ENCODE peak calls at places on chromosome 12, in seven cellular contexts. One of them, this sample, is unnamed.

GRCh38 chr12:130953783-130954543 is at the start of gene ADGRD1:
- DNase-seq in dorsolateral prefrontal cortex: no peak
- DNase-seq in fibroblast of lung: no peak
- DNase-seq in bronchial epithelial cell: no peak
- DNase-seq in choroid plexus epithelial cell: peak
- DNase-seq in foreskin fibroblast: peak
- DNase-seq in mesothelial cell of epicardium: no peak
- DNase-seq in this sample: peak

GRCh38 chr12:62698701-62699101 is 232.1 kb downstream of the MON2 start:
- DNase-seq in mesothelial cell of epicardium: no peak
- DNase-seq in choroid plexus epithelial cell: peak
- DNase-seq in foreskin fibroblast: peak
- DNase-seq in dorsolateral prefrontal cortex: no peak
- DNase-seq in fibroblast of lung: peak
- DNase-seq in bronchial epithelial cell: peak
- DNase-seq in this sample: no peak

GRCh38 chr12:120702629-120703028 is 7.6 kb upstream of the UNC119B start:
- DNase-seq in bronchial epithelial cell: no peak
- DNase-seq in choroid plexus epithelial cell: no peak
- DNase-seq in foreskin fibroblast: no peak
- DNase-seq in dorsolateral prefrontal cortex: no peak
- DNase-seq in fibroblast of lung: no peak
- DNase-seq in mesothelial cell of epicardium: no peak
- DNase-seq in this sample: no peak

GRCh38 chr12:25348290-25348689 is 97.6 kb upstream of the KRAS start:
- DNase-seq in bronchial epithelial cell: no peak
- DNase-seq in fibroblast of lung: no peak
- DNase-seq in mesothelial cell of epicardium: no peak
- DNase-seq in dorsolateral prefrontal cortex: no peak
- DNase-seq in foreskin fibroblast: no peak
- DNase-seq in choroid plexus epithelial cell: no peak
- DNase-seq in this sample: no peak

GRCh38 chr12:61993734-61994345 is 266.4 kb upstream of the USP15 start:
- DNase-seq in bronchial epithelial cell: peak
- DNase-seq in foreskin fibroblast: peak
- DNase-seq in mesothelial cell of epicardium: no peak
- DNase-seq in choroid plexus epithelial cell: peak
- DNase-seq in fibroblast of lung: no peak
- DNase-seq in dorsolateral prefrontal cortex: no peak
- DNase-seq in this sample: peak

GRCh38 chr12:127041985-127042625 is 1224.9 kb upstream of the TMEM132C start:
- DNase-seq in fibroblast of lung: no peak
- DNase-seq in bronchial epithelial cell: peak
- DNase-seq in foreskin fibroblast: no peak
- DNase-seq in mesothelial cell of epicardium: no peak
- DNase-seq in choroid plexus epithelial cell: no peak
- DNase-seq in dorsolateral prefrontal cortex: no peak
- DNase-seq in this sample: no peak

GRCh38 chr12:7129647-7130536 is at the start of gene CLSTN3:
- DNase-seq in dorsolateral prefrontal cortex: peak
- DNase-seq in foreskin fibroblast: peak
- DNase-seq in bronchial epithelial cell: peak
- DNase-seq in fibroblast of lung: peak
- DNase-seq in mesothelial cell of epicardium: peak
- DNase-seq in choroid plexus epithelial cell: peak
- DNase-seq in this sample: no peak

GRCh38 chr12:98182791-98183190 is 332.6 kb upstream of the TMPO start:
- DNase-seq in dorsolateral prefrontal cortex: no peak
- DNase-seq in foreskin fibroblast: no peak
- DNase-seq in fibroblast of lung: no peak
- DNase-seq in bronchial epithelial cell: no peak
- DNase-seq in mesothelial cell of epicardium: no peak
- DNase-seq in choroid plexus epithelial cell: no peak
- DNase-seq in this sample: no peak

GRCh38 chr12:126338031-126338441 is 1272.8 kb downstream of the AACS start:
- DNase-seq in mesothelial cell of epicardium: no peak
- DNase-seq in foreskin fibroblast: no peak
- DNase-seq in fibroblast of lung: no peak
- DNase-seq in choroid plexus epithelial cell: no peak
- DNase-seq in bronchial epithelial cell: no peak
- DNase-seq in dorsolateral prefrontal cortex: no peak
- DNase-seq in this sample: no peak

GRCh38 chr12:132427999-132428871 is 61.7 kb upstream of the FBRSL1 start:
- DNase-seq in foreskin fibroblast: no peak
- DNase-seq in mesothelial cell of epicardium: no peak
- DNase-seq in fibroblast of lung: no peak
- DNase-seq in choroid plexus epithelial cell: peak
- DNase-seq in dorsolateral prefrontal cortex: no peak
- DNase-seq in bronchial epithelial cell: no peak
- DNase-seq in this sample: no peak

GRCh38 chr12:5200276-5201087 is 156.8 kb downstream of the KCNA5 start:
- DNase-seq in fibroblast of lung: no peak
- DNase-seq in bronchial epithelial cell: peak
- DNase-seq in foreskin fibroblast: no peak
- DNase-seq in choroid plexus epithelial cell: peak
- DNase-seq in mesothelial cell of epicardium: peak
- DNase-seq in dorsolateral prefrontal cortex: no peak
- DNase-seq in this sample: peak

GRCh38 chr12:58639323-58639934 is 280.9 kb downstream of the LRIG3 start:
- DNase-seq in mesothelial cell of epicardium: no peak
- DNase-seq in foreskin fibroblast: peak
- DNase-seq in dorsolateral prefrontal cortex: no peak
- DNase-seq in bronchial epithelial cell: no peak
- DNase-seq in fibroblast of lung: peak
- DNase-seq in choroid plexus epithelial cell: peak
- DNase-seq in this sample: no peak

GRCh38 chr12:70606001-70606400 is 31.2 kb downstream of the PTPRB start:
- DNase-seq in foreskin fibroblast: peak
- DNase-seq in fibroblast of lung: peak
- DNase-seq in bronchial epithelial cell: peak
- DNase-seq in choroid plexus epithelial cell: peak
- DNase-seq in mesothelial cell of epicardium: no peak
- DNase-seq in dorsolateral prefrontal cortex: no peak
- DNase-seq in this sample: no peak

DNA sequence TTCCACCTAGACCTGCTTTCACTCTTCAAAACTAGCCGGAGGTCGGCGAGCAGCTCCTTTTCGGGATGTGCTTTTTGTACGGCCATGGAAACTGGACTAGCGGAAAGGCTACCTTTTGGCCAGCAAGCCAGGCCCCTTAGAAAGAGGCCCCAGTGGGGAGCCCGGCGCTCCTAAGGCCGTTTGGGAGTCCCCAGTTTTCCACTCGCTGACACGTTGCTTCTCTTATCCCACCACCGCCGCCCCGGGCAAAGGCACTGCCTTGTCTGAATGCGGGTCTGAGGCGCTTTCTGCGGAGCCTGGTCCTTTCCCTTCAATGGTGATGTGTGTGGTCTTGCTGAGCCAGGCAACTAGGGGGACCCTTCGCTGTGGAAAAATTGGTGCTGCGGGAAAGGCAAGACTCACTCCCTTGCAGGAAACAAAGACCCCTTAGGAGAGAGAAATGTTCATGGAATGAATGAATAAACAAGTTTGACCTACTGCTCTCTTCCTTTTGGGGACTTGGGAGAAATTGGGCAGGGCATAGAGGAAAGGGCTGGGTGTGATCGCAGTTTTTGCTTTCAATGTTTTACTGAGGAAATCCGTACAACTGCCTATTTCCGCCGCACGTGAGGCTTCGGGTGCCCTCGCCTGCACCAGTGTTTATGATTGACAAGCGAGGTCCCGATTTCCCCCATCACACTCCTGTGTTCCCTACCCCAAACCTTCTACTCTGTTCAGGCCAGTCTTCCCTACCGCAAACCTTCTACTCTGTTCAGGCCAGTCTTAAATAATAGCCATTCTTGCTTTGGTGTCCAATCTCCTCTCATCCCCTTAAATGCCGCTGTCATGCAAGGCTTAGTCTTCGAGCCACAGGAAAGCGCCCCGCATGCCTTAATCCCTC is 970 bp upstream of the SLC38A2 start:
- DNase-seq in choroid plexus epithelial cell: peak
- DNase-seq in foreskin fibroblast: no peak
- DNase-seq in bronchial epithelial cell: no peak
- DNase-seq in fibroblast of lung: peak
- DNase-seq in mesothelial cell of epicardium: peak
- DNase-seq in dorsolateral prefrontal cortex: peak
- DNase-seq in this sample: no peak
- TF ChIP-seq CTCF in choroid plexus epithelial cell: peak
- TF ChIP-seq CTCF in foreskin fibroblast: peak
- TF ChIP-seq CTCF in bronchial epithelial cell: no peak
- TF ChIP-seq CTCF in fibroblast of lung: peak
- TF ChIP-seq CTCF in mesothelial cell of epicardium: no peak
- TF ChIP-seq CTCF in dorsolateral prefrontal cortex: no peak
- TF ChIP-seq CTCF in this sample: no peak

GRCh38 chr12:69291278-69291593 is 51.9 kb downstream of the CPSF6 start:
- DNase-seq in mesothelial cell of epicardium: no peak
- DNase-seq in choroid plexus epithelial cell: no peak
- DNase-seq in fibroblast of lung: no peak
- DNase-seq in bronchial epithelial cell: no peak
- DNase-seq in foreskin fibroblast: no peak
- DNase-seq in dorsolateral prefrontal cortex: no peak
- DNase-seq in this sample: no peak
- TF ChIP-seq CTCF in mesothelial cell of epicardium: peak
- TF ChIP-seq CTCF in choroid plexus epithelial cell: no peak
- TF ChIP-seq CTCF in fibroblast of lung: no peak
- TF ChIP-seq CTCF in bronchial epithelial cell: no peak
- TF ChIP-seq CTCF in foreskin fibroblast: no peak
- TF ChIP-seq CTCF in dorsolateral prefrontal cortex: no peak
- TF ChIP-seq CTCF in this sample: no peak

GRCh38 chr12:100123316-100124095 is 19.2 kb downstream of the BLTP3B start:
- DNase-seq in choroid plexus epithelial cell: no peak
- DNase-seq in bronchial epithelial cell: no peak
- DNase-seq in mesothelial cell of epicardium: no peak
- DNase-seq in foreskin fibroblast: no peak
- DNase-seq in dorsolateral prefrontal cortex: no peak
- DNase-seq in fibroblast of lung: peak
- DNase-seq in this sample: no peak

GRCh38 chr12:100133200-100133599 is 9.5 kb downstream of the BLTP3B start:
- DNase-seq in bronchial epithelial cell: no peak
- DNase-seq in dorsolateral prefrontal cortex: no peak
- DNase-seq in choroid plexus epithelial cell: no peak
- DNase-seq in fibroblast of lung: no peak
- DNase-seq in foreskin fibroblast: no peak
- DNase-seq in mesothelial cell of epicardium: no peak
- DNase-seq in this sample: no peak

GRCh38 chr12:100127766-100128508 is 14.7 kb downstream of the BLTP3B start:
- DNase-seq in mesothelial cell of epicardium: no peak
- DNase-seq in foreskin fibroblast: peak
- DNase-seq in fibroblast of lung: peak
- DNase-seq in dorsolateral prefrontal cortex: no peak
- DNase-seq in bronchial epithelial cell: peak
- DNase-seq in choroid plexus epithelial cell: peak
- DNase-seq in this sample: peak

GRCh38 chr12:100128509-100128908 is 14.2 kb downstream of the BLTP3B start:
- DNase-seq in fibroblast of lung: peak
- DNase-seq in dorsolateral prefrontal cortex: no peak
- DNase-seq in bronchial epithelial cell: peak
- DNase-seq in choroid plexus epithelial cell: peak
- DNase-seq in foreskin fibroblast: peak
- DNase-seq in mesothelial cell of epicardium: no peak
- DNase-seq in this sample: peak
- TF ChIP-seq CTCF in fibroblast of lung: peak
- TF ChIP-seq CTCF in dorsolateral prefrontal cortex: no peak
- TF ChIP-seq CTCF in bronchial epithelial cell: peak
- TF ChIP-seq CTCF in choroid plexus epithelial cell: peak
- TF ChIP-seq CTCF in foreskin fibroblast: peak
- TF ChIP-seq CTCF in mesothelial cell of epicardium: no peak
- TF ChIP-seq CTCF in this sample: peak

DNA sequence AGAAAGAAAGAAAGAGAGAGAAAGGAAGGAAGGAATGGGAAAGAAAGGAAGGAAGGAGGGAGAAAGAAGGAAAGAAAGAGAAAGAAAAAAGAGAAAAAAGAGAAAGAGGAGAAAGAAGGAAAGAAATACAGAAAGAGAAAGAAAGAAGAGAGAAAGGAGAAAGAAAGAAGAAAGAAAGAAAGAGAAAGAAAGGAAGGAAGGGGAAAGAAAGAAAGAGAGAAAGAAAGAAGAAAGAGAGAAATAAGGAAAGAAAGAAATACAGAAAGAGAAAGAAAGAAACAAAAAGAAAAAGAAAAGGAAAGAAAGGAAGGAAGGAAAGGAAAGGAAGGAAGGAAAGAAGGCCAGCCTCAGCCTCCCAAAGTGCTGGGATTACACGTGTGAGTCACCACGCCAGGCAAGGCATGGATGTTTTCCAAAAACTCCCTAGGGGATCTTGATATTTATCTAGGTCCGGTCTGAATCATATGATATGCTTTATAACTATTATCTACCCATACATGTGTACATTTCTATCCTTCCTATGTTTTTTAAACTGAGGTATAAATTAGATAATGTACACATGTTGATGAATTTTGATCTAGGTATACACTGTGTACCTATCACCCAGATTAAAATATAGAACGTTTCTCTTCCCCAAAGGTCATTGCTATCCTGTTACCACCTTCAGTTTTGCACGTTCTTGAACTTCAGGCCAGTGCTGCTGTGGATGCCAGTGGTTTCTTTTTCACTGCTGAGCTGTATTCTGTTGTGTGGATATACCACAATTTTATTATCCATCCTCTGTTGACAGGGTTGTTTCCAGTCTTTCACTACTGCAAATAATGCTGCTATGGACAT is 177.9 kb downstream of the RBM19 start:
- DNase-seq in foreskin fibroblast: no peak
- DNase-seq in fibroblast of lung: peak
- DNase-seq in mesothelial cell of epicardium: no peak
- DNase-seq in choroid plexus epithelial cell: peak
- DNase-seq in dorsolateral prefrontal cortex: no peak
- DNase-seq in bronchial epithelial cell: peak
- DNase-seq in this sample: no peak
- TF ChIP-seq CTCF in foreskin fibroblast: no peak
- TF ChIP-seq CTCF in fibroblast of lung: no peak
- TF ChIP-seq CTCF in mesothelial cell of epicardium: no peak
- TF ChIP-seq CTCF in choroid plexus epithelial cell: no peak
- TF ChIP-seq CTCF in dorsolateral prefrontal cortex: no peak
- TF ChIP-seq CTCF in bronchial epithelial cell: no peak
- TF ChIP-seq CTCF in this sample: no peak

GRCh38 chr12:83827860-83828259 is 1084.7 kb downstream of the SLC6A15 start:
- DNase-seq in mesothelial cell of epicardium: no peak
- DNase-seq in dorsolateral prefrontal cortex: no peak
- DNase-seq in foreskin fibroblast: no peak
- DNase-seq in fibroblast of lung: no peak
- DNase-seq in bronchial epithelial cell: peak
- DNase-seq in choroid plexus epithelial cell: peak
- DNase-seq in this sample: no peak
- TF ChIP-seq CTCF in mesothelial cell of epicardium: no peak
- TF ChIP-seq CTCF in dorsolateral prefrontal cortex: no peak
- TF ChIP-seq CTCF in foreskin fibroblast: no peak
- TF ChIP-seq CTCF in fibroblast of lung: peak
- TF ChIP-seq CTCF in bronchial epithelial cell: peak
- TF ChIP-seq CTCF in choroid plexus epithelial cell: peak
- TF ChIP-seq CTCF in this sample: no peak

GRCh38 chr12:21547437-21547836 is 21.3 kb downstream of the SPX start:
- DNase-seq in choroid plexus epithelial cell: no peak
- DNase-seq in fibroblast of lung: no peak
- DNase-seq in mesothelial cell of epicardium: no peak
- DNase-seq in bronchial epithelial cell: no peak
- DNase-seq in foreskin fibroblast: no peak
- DNase-seq in dorsolateral prefrontal cortex: no peak
- DNase-seq in this sample: no peak
- TF ChIP-seq CTCF in choroid plexus epithelial cell: no peak
- TF ChIP-seq CTCF in fibroblast of lung: no peak
- TF ChIP-seq CTCF in mesothelial cell of epicardium: no peak
- TF ChIP-seq CTCF in bronchial epithelial cell: no peak
- TF ChIP-seq CTCF in foreskin fibroblast: no peak
- TF ChIP-seq CTCF in dorsolateral prefrontal cortex: no peak
- TF ChIP-seq CTCF in this sample: no peak

GRCh38 chr12:12913626-12914388 is 22.4 kb downstream of the GPRC5A start:
- DNase-seq in choroid plexus epithelial cell: no peak
- DNase-seq in foreskin fibroblast: no peak
- DNase-seq in bronchial epithelial cell: no peak
- DNase-seq in mesothelial cell of epicardium: no peak
- DNase-seq in dorsolateral prefrontal cortex: no peak
- DNase-seq in fibroblast of lung: no peak
- DNase-seq in this sample: no peak
- TF ChIP-seq CTCF in choroid plexus epithelial cell: no peak
- TF ChIP-seq CTCF in foreskin fibroblast: no peak
- TF ChIP-seq CTCF in bronchial epithelial cell: no peak
- TF ChIP-seq CTCF in mesothelial cell of epicardium: no peak
- TF ChIP-seq CTCF in dorsolateral prefrontal cortex: no peak
- TF ChIP-seq CTCF in fibroblast of lung: no peak
- TF ChIP-seq CTCF in this sample: no peak

This sample was measured in HL-60.